ENCODE peak calls at places on chromosomes 5 and 9, in nine cellular contexts. C is uterus; G is colonic mucosa; N is kidney; L is effector memory CD4-positive, alpha-beta T cell; X is sigmoid colon; V is upper lobe of right lung; F is MM.1S; O is psoas muscle. R is an unnamed sample.

GRCh38 chr5:128339585-128339984 is 198.5 kb downstream of the FBN2 start:
- DNase-seq in C (no peak), G (no peak), N (no peak), L (no peak), X (no peak), V (no peak), F (no peak), O (no peak), R (no peak)

GRCh38 chr5:94855543-94855942 is 237.1 kb downstream of the SLF1 start:
- DNase-seq in C (no peak), G (no peak), N (no peak), L (no peak), X (no peak), V (no peak), F (no peak), O (no peak), R (no peak)

GRCh38 chr5:94499806-94500205 is 118.6 kb downstream of the KIAA0825 start:
- DNase-seq in C (no peak), G (no peak), N (no peak), L (no peak), X (no peak), V (no peak), F (no peak), O (no peak), R (no peak)

GRCh38 chr5:147686421-147686820 is 96.1 kb downstream of the JAKMIP2 start:
- DNase-seq in C (no peak), G (no peak), N (no peak), L (no peak), X (no peak), V (no peak), F (no peak), O (no peak), R (no peak)

GRCh38 chr5:131957721-131958483 is 12.4 kb upstream of the MEIKIN start:
- DNase-seq in C (no peak), G (no peak), N (no peak), L (no peak), X (no peak), V (no peak), F (no peak), O (no peak), R (no peak)

GRCh38 chr5:110853267-110853666 is 114.5 kb downstream of the SLC25A46 start:
- DNase-seq in C (no peak), G (no peak), N (no peak), L (no peak), X (no peak), V (no peak), F (no peak), O (no peak), R (no peak)

GRCh38 chr9:6149315-6149714 is 66.3 kb upstream of the IL33 start:
- DNase-seq in C (no peak), G (no peak), N (no peak), L (no peak), X (no peak), V (no peak), F (no peak), O (peak; percentile 41), R (no peak)

GRCh38 chr9:95091574-95091970 is 225.9 kb downstream of the FANCC start:
- DNase-seq in C (no peak), G (no peak), N (no peak), L (no peak), X (no peak), V (no peak), F (no peak), O (no peak), R (no peak)

GRCh38 chr9:129640086-129640870 is 1.7 kb downstream of the ASB6 start:
- DNase-seq in C (no peak), G (no peak), N (peak; percentile 74), L (no peak), X (no peak), V (no peak), F (no peak), O (no peak), R (no peak)

GRCh38 chr9:79360387-79361347 is 211.1 kb upstream of the TLE4 start:
- DNase-seq in C (no peak), G (no peak), N (no peak), L (no peak), X (no peak), V (no peak), F (no peak), O (no peak), R (no peak)

GRCh38 chr5:32096891-32097592 is 77.1 kb downstream of the GOLPH3 start:
- DNase-seq in C (no peak), G (no peak), N (no peak), L (no peak), X (no peak), V (no peak), F (no peak), O (no peak), R (no peak)
- H3K27ac ChIP-seq in C (no peak overlapping the region), G (no peak overlapping the region), N (no peak overlapping the region), L (no peak overlapping the region), X (no peak overlapping the region), V (no peak overlapping the region), F (no peak overlapping the region), O (no peak overlapping the region), R (no peak overlapping the region)

GRCh38 chr9:7392161-7392560 is 407.4 kb downstream of the DMAC1 start:
- DNase-seq in C (no peak), G (no peak), N (no peak), L (no peak), X (no peak), V (no peak), F (no peak), O (no peak), R (no peak)

GRCh38 chr9:7388755-7389154 is 410.8 kb downstream of the DMAC1 start:
- DNase-seq in C (no peak), G (no peak), N (no peak), L (no peak), X (no peak), V (no peak), F (no peak), O (no peak), R (no peak)

DNA sequence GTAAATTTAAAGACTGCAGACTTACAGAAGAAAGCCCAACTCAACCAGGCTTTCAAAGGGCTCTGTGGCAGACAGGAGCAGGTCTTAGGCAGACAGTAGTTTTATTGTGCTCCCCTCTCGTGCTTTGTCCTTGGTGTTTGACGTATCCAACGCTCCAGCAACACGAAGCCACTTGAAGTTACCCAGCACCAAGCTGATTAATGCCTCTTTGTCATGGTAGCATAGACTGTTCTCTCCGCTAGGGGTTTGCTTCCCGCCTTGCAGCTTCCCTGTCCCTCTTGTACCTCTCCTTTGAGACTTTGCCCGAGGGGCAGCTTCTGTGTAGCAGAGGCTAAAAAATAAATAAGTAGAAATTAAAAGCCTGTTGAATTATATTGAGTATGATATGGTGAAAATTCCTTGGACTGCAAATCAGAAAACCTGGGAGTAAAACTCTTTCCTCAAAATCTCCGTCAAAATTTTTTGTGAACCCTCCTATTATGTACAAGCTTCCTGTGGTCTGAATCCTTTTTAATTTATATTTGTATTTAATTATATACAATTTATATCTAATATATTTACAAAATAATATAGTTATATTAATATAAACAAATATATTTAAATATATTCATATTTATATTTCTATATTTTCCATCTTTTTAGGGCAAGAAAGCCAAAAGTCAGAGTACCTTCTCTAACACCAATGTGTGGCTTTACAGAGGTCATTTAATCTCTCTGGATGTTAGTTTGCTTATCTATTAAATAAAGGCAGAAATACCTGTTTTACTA is 405.4 kb downstream of the DMAC1 start:
- DNase-seq in C (no peak), G (no peak), N (no peak), L (no peak), X (no peak), V (no peak), F (no peak), O (no peak), R (no peak)
- H3K27ac ChIP-seq in C (no peak overlapping the region), G (no peak overlapping the region), N (no peak overlapping the region), L (no peak overlapping the region), X (no peak overlapping the region), V (no peak overlapping the region), F (no peak overlapping the region), O (no peak overlapping the region), R (no peak overlapping the region)

GRCh38 chr5:44388504-44389409 is 463 bp downstream of the FGF10 start:
- DNase-seq in C (peak; percentile 17), G (no peak), N (peak; percentile 68), L (no peak), X (peak; percentile 77), V (peak; percentile 57), F (no peak), O (peak; percentile 44), R (peak; percentile 52)
- H3K27ac ChIP-seq in C (peak overlapping the region; percentile 61), G (peak overlapping the region; percentile 40), N (no peak overlapping the region), L (no peak overlapping the region), X (peak overlapping the region; percentile 83), V (peak overlapping the region; percentile 21), F (no peak overlapping the region), O (no peak overlapping the region), R (no peak overlapping the region)

GRCh38 chr5:169745441-169746146 is 108.5 kb downstream of the DOCK2 start:
- DNase-seq in C (no peak), G (no peak), N (no peak), L (no peak), X (no peak), V (no peak), F (no peak), O (no peak), R (no peak)

GRCh38 chr5:169748189-169748588 is 111.1 kb downstream of the DOCK2 start:
- DNase-seq in C (no peak), G (no peak), N (no peak), L (no peak), X (no peak), V (no peak), F (no peak), O (no peak), R (no peak)

GRCh38 chr5:169749295-169749694 is 112.2 kb downstream of the DOCK2 start:
- DNase-seq in C (no peak), G (no peak), N (no peak), L (no peak), X (no peak), V (no peak), F (no peak), O (no peak), R (no peak)

GRCh38 chr5:169744336-169744735 is 107.3 kb downstream of the DOCK2 start:
- DNase-seq in C (no peak), G (no peak), N (no peak), L (no peak), X (no peak), V (no peak), F (no peak), O (no peak), R (no peak)

GRCh38 chr5:169746147-169746694 is 109.1 kb downstream of the DOCK2 start:
- DNase-seq in C (no peak), G (no peak), N (no peak), L (no peak), X (no peak), V (no peak), F (no peak), O (no peak), R (no peak)
- H3K27ac ChIP-seq in C (no peak overlapping the region), G (no peak overlapping the region), N (no peak overlapping the region), L (no peak overlapping the region), X (no peak overlapping the region), V (no peak overlapping the region), F (no peak overlapping the region), O (no peak overlapping the region), R (no peak overlapping the region)

DNA sequence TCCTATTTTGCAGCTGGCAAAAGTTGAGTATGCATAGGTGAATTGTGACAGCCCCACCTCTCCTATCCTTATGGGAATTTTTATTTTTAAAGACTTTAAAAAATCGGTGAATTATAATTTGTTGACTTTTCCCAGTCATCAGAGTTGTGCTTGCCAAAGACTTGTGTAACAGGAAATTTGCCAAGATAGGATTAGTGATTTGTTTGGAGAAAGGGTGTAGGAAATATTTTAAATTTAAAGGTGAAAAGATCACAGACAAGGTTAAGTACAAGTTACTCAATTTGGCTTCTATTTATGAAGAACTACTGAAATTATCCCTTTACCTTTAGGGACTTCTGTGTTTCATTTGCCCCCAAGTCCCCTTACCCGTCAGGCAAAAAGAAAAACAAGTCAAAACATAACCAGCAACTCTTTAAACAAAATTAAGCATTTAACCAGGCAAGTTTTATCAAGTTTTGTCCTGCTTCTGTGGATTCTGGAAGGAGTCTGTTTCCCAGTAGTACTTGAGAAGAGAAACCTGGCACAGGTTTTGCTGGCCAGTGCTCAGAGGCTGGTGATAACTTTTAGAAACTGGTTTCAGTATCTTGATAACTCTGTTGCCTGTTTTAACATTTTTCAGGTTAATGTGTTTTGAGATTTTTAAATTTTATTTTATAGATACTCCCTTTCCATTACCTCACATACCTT is 285.4 kb downstream of the MAST4 start:
- DNase-seq in C (peak; percentile 39), G (no peak), N (no peak), L (no peak), X (no peak), V (no peak), F (no peak), O (no peak), R (no peak)
- H3K27ac ChIP-seq in C (peak overlapping the region; percentile 70), G (no peak overlapping the region), N (peak overlapping the region; percentile 23), L (no peak overlapping the region), X (no peak overlapping the region), V (peak overlapping the region; percentile 65), F (no peak overlapping the region), O (no peak overlapping the region), R (no peak overlapping the region)

R was measured in adrenal gland.